ENCODE peak calls at places on chromosomes 6 and 20, in five cellular contexts. Z is frontal cortex; U is retina; Q is caudate nucleus; A is stimulated activated CD4-positive, alpha-beta T cell treated with anti-CD3 and anti-CD28 coated beads, Interleukin-2, amount 100 ng/mL, for 24 hours. J is an unnamed sample.

GRCh38 chr20:24965065-24965919 is 16.2 kb downstream of the CST7 start:
- DNase-seq in U (peak; percentile 19), Q (no peak), Z (no peak), A (peak; percentile 11), J (no peak)

GRCh38 chr20:53598140-53599038 is 4.8 kb upstream of the ZNF217 start:
- DNase-seq in U (no peak), Z (no peak), A (no peak), Q (no peak), J (no peak)

GRCh38 chr6:3209114-3210023 is 18.1 kb downstream of the TUBB2B start:
- DNase-seq in Z (no peak), A (peak; percentile 77), U (no peak), Q (peak; percentile 57), J (peak; percentile 69)

GRCh38 chr20:41004561-41005360 is 23.9 kb upstream of the TOP1 start:
- DNase-seq in Q (peak; percentile 32), Z (no peak), U (no peak), A (peak; percentile 33), J (peak; percentile 13)

GRCh38 chr20:829531-829930 is 4.0 kb upstream of the FAM110A start:
- DNase-seq in Q (no peak), A (no peak), U (no peak), Z (no peak), J (no peak)

GRCh38 chr20:45279992-45280391 is 25.6 kb upstream of the SLPI start:
- DNase-seq in A (no peak), U (no peak), Q (no peak), Z (no peak), J (no peak)

GRCh38 chr6:87847830-87848210 is 145.8 kb upstream of the AKIRIN2 start:
- DNase-seq in Z (no peak), A (no peak), Q (no peak), U (no peak), J (no peak)

GRCh38 chr20:6588296-6588695 is 179.2 kb upstream of the BMP2 start:
- DNase-seq in Z (no peak), A (no peak), Q (no peak), U (no peak), J (no peak)

GRCh38 chr6:37566209-37566859 is 66.6 kb upstream of the CCDC167 start:
- DNase-seq in A (peak; percentile 81), Q (peak; percentile 22), U (peak; percentile 93), Z (peak; percentile 83), J (peak; percentile 78)

GRCh38 chr20:10823585-10823984 is 149.8 kb upstream of the JAG1 start:
- DNase-seq in A (no peak), Z (no peak), Q (no peak), U (no peak), J (no peak)

GRCh38 chr6:72049376-72049775 is 163.0 kb downstream of the RIMS1 start:
- DNase-seq in Z (no peak), A (no peak), U (no peak), Q (no peak), J (no peak)

GRCh38 chr20:24735263-24735662 is 213.8 kb upstream of the CST7 start:
- DNase-seq in U (no peak), Q (no peak), A (no peak), Z (no peak), J (no peak)

J was measured in activated naive CD8-positive, alpha-beta T cell treated with anti-CD3 and anti-CD28 coated beads for 36 hours.